ENCODE peak calls at places on chromosomes 4 and X, in six cellular contexts. Z, X, M, I, E and K are unnamed samples.
A peak's percentile ranks its signal among the peaks of the same experiment; 100 is the strongest.

GRCh38 chrX:150361777-150362351 is 1.3 kb upstream of the MAMLD1 start:
- DNase-seq in Z (no peak), X (no peak), M (no peak), I (no peak), E (no peak), K (peak; percentile 9)

GRCh38 chr4:150357829-150358228 is 224.1 kb upstream of the MAB21L2 start:
- DNase-seq in Z (no peak), X (no peak), M (no peak), I (no peak), E (no peak), K (no peak)

GRCh38 chrX:13216139-13216538 is 103.7 kb downstream of the ATXN3L start:
- DNase-seq in Z (no peak), X (no peak), M (no peak), I (no peak), E (no peak), K (no peak)

GRCh38 chr4:1201851-1202525 is 29.6 kb upstream of the SPON2 start:
- DNase-seq in Z (no peak), X (peak; percentile 78), M (peak; percentile 81), I (no peak), E (no peak), K (peak; percentile 40)

GRCh38 chr4:146263785-146264184 is 49.4 kb downstream of the REELD1 start:
- DNase-seq in Z (no peak), X (no peak), M (no peak), I (no peak), E (no peak), K (no peak)

GRCh38 chr4:136395212-136395722 is 1137.0 kb downstream of the PCDH18 start:
- DNase-seq in Z (no peak), X (no peak), M (no peak), I (no peak), E (no peak), K (no peak)

GRCh38 chrX:17377795-17378194 is 2.8 kb downstream of the NHS start:
- DNase-seq in Z (no peak), X (no peak), M (no peak), I (peak; percentile 21), E (no peak), K (no peak)

GRCh38 chr4:83618431-83618830 is 82.5 kb downstream of the GPAT3 start:
- DNase-seq in Z (peak; percentile 92), X (no peak), M (no peak), I (peak; percentile 53), E (peak; percentile 24), K (no peak)

GRCh38 chrX:123771449-123772064 is 38.7 kb upstream of the THOC2 start:
- DNase-seq in Z (no peak), X (no peak), M (no peak), I (peak; percentile 65), E (no peak), K (no peak)

GRCh38 chr4:55169352-55169959 is 44.1 kb upstream of the KDR start:
- DNase-seq in Z (no peak), X (no peak), M (no peak), I (no peak), E (peak; percentile 54), K (peak; percentile 25)

GRCh38 chr4:169279111-169279510 is 8.4 kb upstream of the SH3RF1 start:
- DNase-seq in Z (no peak), X (no peak), M (no peak), I (no peak), E (no peak), K (no peak)

GRCh38 chrX:7480721-7481120 is 332.8 kb upstream of the PUDP start:
- DNase-seq in Z (no peak), X (no peak), M (no peak), I (no peak), E (no peak), K (no peak)

GRCh38 chrX:23317799-23318724 is 16.6 kb upstream of the PTCHD1 start:
- DNase-seq in Z (peak; percentile 46), X (no peak), M (peak; percentile 0), I (peak; percentile 5), E (no peak), K (no peak)

GRCh38 chrX:634306-634958 is 3.8 kb downstream of the SHOX start:
- DNase-seq in Z (no peak), X (no peak), M (no peak), I (no peak), E (no peak), K (no peak)

GRCh38 chr4:48262484-48262883 is 7.2 kb downstream of the TEC start:
- DNase-seq in Z (no peak), X (no peak), M (no peak), I (no peak), E (no peak), K (no peak)

GRCh38 chr4:71864380-71864779 is 80.5 kb upstream of the GC start:
- DNase-seq in Z (no peak), X (no peak), M (no peak), I (no peak), E (no peak), K (no peak)

GRCh38 chr4:155392486-155393184 is 15.9 kb upstream of the MAP9 start:
- DNase-seq in Z (no peak), X (no peak), M (no peak), I (peak; percentile 63), E (peak; percentile 54), K (no peak)

GRCh38 chrX:10011991-10012390 is 44.8 kb downstream of the CLDN34 start:
- DNase-seq in Z (no peak), X (no peak), M (no peak), I (no peak), E (no peak), K (no peak)

GRCh38 chrX:110373310-110373709 is 14.7 kb downstream of the RTL9 start:
- DNase-seq in Z (no peak), X (no peak), M (no peak), I (no peak), E (no peak), K (no peak)

GRCh38 chr4:27692098-27692679 is 831.5 kb downstream of the STIM2 start:
- DNase-seq in Z (peak; percentile 42), X (no peak), M (no peak), I (peak; percentile 43), E (peak; percentile 29), K (no peak)

GRCh38 chrX:152958047-152958446 is 35.9 kb downstream of the PNMA5 start:
- DNase-seq in Z (no peak), X (no peak), M (no peak), I (no peak), E (no peak), K (no peak)

GRCh38 chrX:71911023-71911730 is 532 bp downstream of the NHSL2 start:
- DNase-seq in Z (peak; percentile 71), X (no peak), M (peak; percentile 10), I (no peak), E (no peak), K (peak; percentile 15)